ENCODE peak calls at places on chromosomes 12 and 14, in seven cellular contexts. One of them, this sample, is unnamed.

GRCh38 chr14:88326352-88327103 is 3.5 kb upstream of the KCNK10 start:
- DNase-seq in tibial nerve: no peak
- DNase-seq in A549: no peak
- DNase-seq in transverse colon: no peak
- DNase-seq in sigmoid colon: no peak
- DNase-seq in K562: no peak
- DNase-seq in upper lobe of left lung: no peak
- DNase-seq in this sample: no peak

GRCh38 chr12:94718114-94718513 is 67.8 kb upstream of the TMCC3 start:
- DNase-seq in tibial nerve: no peak
- DNase-seq in A549: no peak
- DNase-seq in transverse colon: no peak
- DNase-seq in sigmoid colon: no peak
- DNase-seq in K562: no peak
- DNase-seq in upper lobe of left lung: no peak
- DNase-seq in this sample: no peak

GRCh38 chr14:104680806-104681688 is 8.4 kb upstream of the INF2 start:
- DNase-seq in tibial nerve: no peak
- DNase-seq in A549: peak
- DNase-seq in transverse colon: peak
- DNase-seq in sigmoid colon: peak
- DNase-seq in K562: no peak
- DNase-seq in upper lobe of left lung: peak
- DNase-seq in this sample: no peak

GRCh38 chr12:108907861-108908302 is 28.0 kb downstream of the DAO start:
- DNase-seq in tibial nerve: no peak
- DNase-seq in A549: peak
- DNase-seq in transverse colon: no peak
- DNase-seq in sigmoid colon: no peak
- DNase-seq in K562: no peak
- DNase-seq in upper lobe of left lung: peak
- DNase-seq in this sample: no peak

GRCh38 chr12:92396647-92397258 is 251.1 kb upstream of the BTG1 start:
- DNase-seq in tibial nerve: no peak
- DNase-seq in A549: peak
- DNase-seq in transverse colon: no peak
- DNase-seq in sigmoid colon: no peak
- DNase-seq in K562: no peak
- DNase-seq in upper lobe of left lung: no peak
- DNase-seq in this sample: no peak

GRCh38 chr14:104977008-104977680 is 1.0 kb downstream of the AHNAK2 start:
- DNase-seq in tibial nerve: no peak
- DNase-seq in A549: no peak
- DNase-seq in transverse colon: no peak
- DNase-seq in sigmoid colon: peak
- DNase-seq in K562: no peak
- DNase-seq in upper lobe of left lung: no peak
- DNase-seq in this sample: peak

GRCh38 chr14:90733139-90733808 is 83.0 kb downstream of the TTC7B start:
- DNase-seq in tibial nerve: no peak
- DNase-seq in A549: no peak
- DNase-seq in transverse colon: no peak
- DNase-seq in sigmoid colon: no peak
- DNase-seq in K562: no peak
- DNase-seq in upper lobe of left lung: no peak
- DNase-seq in this sample: no peak

GRCh38 chr14:63308723-63309317 is 9.9 kb downstream of the GPHB5 start:
- DNase-seq in tibial nerve: no peak
- DNase-seq in A549: no peak
- DNase-seq in transverse colon: peak
- DNase-seq in sigmoid colon: no peak
- DNase-seq in K562: peak
- DNase-seq in upper lobe of left lung: no peak
- DNase-seq in this sample: no peak

GRCh38 chr12:57993834-57994233 is 52.5 kb downstream of the ATP23 start:
- DNase-seq in tibial nerve: no peak
- DNase-seq in A549: no peak
- DNase-seq in transverse colon: no peak
- DNase-seq in sigmoid colon: no peak
- DNase-seq in K562: no peak
- DNase-seq in upper lobe of left lung: no peak
- DNase-seq in this sample: no peak

GRCh38 chr14:50944647-50945413 is 547 bp upstream of the PYGL start:
- DNase-seq in tibial nerve: peak
- DNase-seq in A549: peak
- DNase-seq in transverse colon: peak
- DNase-seq in sigmoid colon: peak
- DNase-seq in K562: no peak
- DNase-seq in upper lobe of left lung: peak
- DNase-seq in this sample: peak

GRCh38 chr14:22559041-22559440 is 30.0 kb downstream of the DAD1 start:
- DNase-seq in tibial nerve: no peak
- DNase-seq in A549: no peak
- DNase-seq in transverse colon: no peak
- DNase-seq in sigmoid colon: no peak
- DNase-seq in K562: no peak
- DNase-seq in upper lobe of left lung: no peak
- DNase-seq in this sample: no peak

GRCh38 chr14:22561661-22562579 is 27.1 kb downstream of the DAD1 start:
- DNase-seq in tibial nerve: no peak
- DNase-seq in A549: no peak
- DNase-seq in transverse colon: peak
- DNase-seq in sigmoid colon: no peak
- DNase-seq in K562: peak
- DNase-seq in upper lobe of left lung: peak
- DNase-seq in this sample: no peak

GRCh38 chr14:22558221-22558913 is 30.7 kb downstream of the DAD1 start:
- DNase-seq in tibial nerve: no peak
- DNase-seq in A549: no peak
- DNase-seq in transverse colon: no peak
- DNase-seq in sigmoid colon: no peak
- DNase-seq in K562: no peak
- DNase-seq in upper lobe of left lung: no peak
- DNase-seq in this sample: no peak

GRCh38 chr14:22561366-22561660 is 27.7 kb downstream of the DAD1 start:
- DNase-seq in tibial nerve: no peak
- DNase-seq in A549: no peak
- DNase-seq in transverse colon: no peak
- DNase-seq in sigmoid colon: no peak
- DNase-seq in K562: no peak
- DNase-seq in upper lobe of left lung: no peak
- DNase-seq in this sample: no peak

GRCh38 chr14:22560638-22561365 is 28.2 kb downstream of the DAD1 start:
- DNase-seq in tibial nerve: no peak
- DNase-seq in A549: no peak
- DNase-seq in transverse colon: no peak
- DNase-seq in sigmoid colon: no peak
- DNase-seq in K562: peak
- DNase-seq in upper lobe of left lung: no peak
- DNase-seq in this sample: no peak
- TF ChIP-seq EP300 in tibial nerve: no peak
- TF ChIP-seq EP300 in A549: no peak
- TF ChIP-seq EP300 in transverse colon: no peak
- TF ChIP-seq EP300 in sigmoid colon: no peak
- TF ChIP-seq EP300 in K562: peak
- TF ChIP-seq EP300 in upper lobe of left lung: no peak
- TF ChIP-seq EP300 in this sample: no peak

DNA sequence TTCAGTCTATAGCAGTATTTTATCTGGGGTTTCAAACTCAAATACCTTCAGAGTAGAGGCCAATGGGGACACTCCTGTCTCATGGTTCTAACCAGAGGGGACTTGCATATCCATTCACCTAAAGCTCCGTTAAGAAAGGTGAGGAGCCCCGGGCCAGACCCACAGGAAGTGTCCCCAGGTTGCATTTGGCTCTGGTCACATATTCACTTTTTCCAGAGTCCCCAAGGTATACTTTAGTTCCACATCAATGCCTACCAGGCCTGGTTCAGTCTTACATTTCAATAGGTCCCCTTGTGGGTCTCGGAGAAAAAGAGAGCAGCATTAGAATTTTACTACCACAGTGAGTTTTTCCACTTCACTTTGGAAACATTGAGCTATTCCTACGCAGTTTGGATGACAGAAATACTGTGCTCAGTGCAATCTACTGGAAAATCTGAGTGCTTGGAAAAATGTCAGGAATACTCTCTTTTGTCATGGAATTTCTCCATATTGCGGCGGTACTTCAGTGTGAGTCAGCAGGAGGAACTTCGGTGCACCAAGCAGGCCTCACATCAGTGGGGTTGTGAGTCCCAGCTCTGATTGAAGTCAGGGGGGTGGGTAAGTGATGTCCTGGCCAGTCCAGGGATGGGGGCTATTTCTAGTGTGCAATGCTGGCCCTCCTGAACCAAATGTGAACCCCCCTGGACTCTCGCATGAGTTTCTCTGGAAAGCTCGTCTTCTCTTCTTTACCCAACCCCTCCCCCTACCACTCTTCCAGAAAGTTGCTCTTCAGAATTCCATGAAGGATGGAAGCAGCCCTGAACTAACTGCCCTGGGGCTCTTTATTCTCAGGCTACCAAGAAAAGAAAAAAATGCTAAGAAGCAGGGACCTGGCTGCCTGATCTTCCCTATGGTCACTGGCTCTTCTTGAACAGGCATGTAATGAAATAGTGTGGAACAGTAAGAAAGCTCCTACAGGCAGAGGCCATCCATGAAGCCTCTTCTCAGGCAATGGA is 184.7 kb downstream of the PRKCH start:
- DNase-seq in tibial nerve: no peak
- DNase-seq in A549: no peak
- DNase-seq in transverse colon: no peak
- DNase-seq in sigmoid colon: no peak
- DNase-seq in K562: no peak
- DNase-seq in upper lobe of left lung: no peak
- DNase-seq in this sample: no peak
- TF ChIP-seq EP300 in tibial nerve: no peak
- TF ChIP-seq EP300 in A549: no peak
- TF ChIP-seq EP300 in transverse colon: no peak
- TF ChIP-seq EP300 in sigmoid colon: no peak
- TF ChIP-seq EP300 in K562: no peak
- TF ChIP-seq EP300 in upper lobe of left lung: no peak
- TF ChIP-seq EP300 in this sample: no peak

GRCh38 chr14:43778956-43779639 is 728.0 kb downstream of the FSCB start:
- DNase-seq in tibial nerve: no peak
- DNase-seq in A549: no peak
- DNase-seq in transverse colon: no peak
- DNase-seq in sigmoid colon: no peak
- DNase-seq in K562: no peak
- DNase-seq in upper lobe of left lung: no peak
- DNase-seq in this sample: no peak
- TF ChIP-seq EP300 in tibial nerve: no peak
- TF ChIP-seq EP300 in A549: no peak
- TF ChIP-seq EP300 in transverse colon: no peak
- TF ChIP-seq EP300 in sigmoid colon: no peak
- TF ChIP-seq EP300 in K562: no peak
- TF ChIP-seq EP300 in upper lobe of left lung: no peak
- TF ChIP-seq EP300 in this sample: no peak

GRCh38 chr12:77861317-77861716 is 30.6 kb downstream of the NAV3 start:
- DNase-seq in tibial nerve: no peak
- DNase-seq in A549: no peak
- DNase-seq in transverse colon: no peak
- DNase-seq in sigmoid colon: no peak
- DNase-seq in K562: no peak
- DNase-seq in upper lobe of left lung: no peak
- DNase-seq in this sample: no peak
- TF ChIP-seq EP300 in tibial nerve: no peak
- TF ChIP-seq EP300 in A549: no peak
- TF ChIP-seq EP300 in transverse colon: no peak
- TF ChIP-seq EP300 in sigmoid colon: no peak
- TF ChIP-seq EP300 in K562: no peak
- TF ChIP-seq EP300 in upper lobe of left lung: no peak
- TF ChIP-seq EP300 in this sample: no peak

DNA sequence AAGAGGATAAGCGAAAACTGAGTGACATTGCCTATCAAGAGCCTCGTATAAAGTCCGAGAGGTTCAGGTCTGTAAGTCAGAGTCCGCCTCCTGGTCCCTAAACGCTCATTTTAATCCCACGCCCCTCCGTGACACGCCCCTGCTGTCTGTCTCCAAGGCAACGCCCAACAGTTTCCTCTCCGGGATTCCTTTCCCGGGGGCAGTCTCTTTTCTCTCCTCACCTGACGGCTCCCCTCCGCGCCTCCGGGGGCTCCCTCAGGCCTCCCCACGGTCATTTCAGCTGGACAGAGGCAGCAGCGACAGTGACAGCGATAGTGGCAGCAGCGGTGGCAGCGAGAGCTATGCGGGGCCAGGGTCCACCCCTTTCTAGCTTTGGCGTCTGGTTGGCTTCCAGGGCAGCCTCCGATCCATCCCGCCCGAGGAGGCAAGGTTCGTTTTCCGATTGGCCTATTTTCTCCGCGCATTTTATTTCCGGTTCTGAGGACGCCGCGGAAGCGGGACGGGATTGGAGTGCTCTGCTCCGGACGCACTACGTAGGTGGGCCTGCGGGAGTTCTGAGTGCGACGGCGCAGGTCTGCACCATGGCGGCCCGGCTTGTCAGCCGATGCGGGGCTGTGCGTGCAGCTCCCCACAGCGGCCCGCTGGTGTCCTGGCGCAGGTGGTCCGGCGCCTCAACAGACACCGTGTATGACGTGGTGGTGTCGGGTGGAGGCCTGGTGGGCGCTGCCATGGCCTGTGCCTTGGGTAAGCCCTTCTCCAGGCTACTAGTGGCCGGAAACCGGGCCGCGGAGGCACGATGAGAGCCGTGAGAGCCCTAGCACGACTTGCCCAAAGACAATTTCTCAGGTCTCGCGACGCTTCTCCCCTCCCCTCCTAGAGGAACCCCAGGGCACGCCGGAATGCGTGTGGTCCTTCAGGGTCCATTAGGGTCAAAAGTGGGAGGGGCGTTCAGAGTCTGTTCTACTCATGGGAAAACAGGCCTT is at the start of the genes COQ6 and FAM161B:
- DNase-seq in tibial nerve: peak
- DNase-seq in A549: peak
- DNase-seq in transverse colon: peak
- DNase-seq in sigmoid colon: peak
- DNase-seq in K562: peak
- DNase-seq in upper lobe of left lung: peak
- DNase-seq in this sample: peak
- TF ChIP-seq EP300 in tibial nerve: peak
- TF ChIP-seq EP300 in A549: no peak
- TF ChIP-seq EP300 in transverse colon: no peak
- TF ChIP-seq EP300 in sigmoid colon: no peak
- TF ChIP-seq EP300 in K562: no peak
- TF ChIP-seq EP300 in upper lobe of left lung: no peak
- TF ChIP-seq EP300 in this sample: no peak

DNA sequence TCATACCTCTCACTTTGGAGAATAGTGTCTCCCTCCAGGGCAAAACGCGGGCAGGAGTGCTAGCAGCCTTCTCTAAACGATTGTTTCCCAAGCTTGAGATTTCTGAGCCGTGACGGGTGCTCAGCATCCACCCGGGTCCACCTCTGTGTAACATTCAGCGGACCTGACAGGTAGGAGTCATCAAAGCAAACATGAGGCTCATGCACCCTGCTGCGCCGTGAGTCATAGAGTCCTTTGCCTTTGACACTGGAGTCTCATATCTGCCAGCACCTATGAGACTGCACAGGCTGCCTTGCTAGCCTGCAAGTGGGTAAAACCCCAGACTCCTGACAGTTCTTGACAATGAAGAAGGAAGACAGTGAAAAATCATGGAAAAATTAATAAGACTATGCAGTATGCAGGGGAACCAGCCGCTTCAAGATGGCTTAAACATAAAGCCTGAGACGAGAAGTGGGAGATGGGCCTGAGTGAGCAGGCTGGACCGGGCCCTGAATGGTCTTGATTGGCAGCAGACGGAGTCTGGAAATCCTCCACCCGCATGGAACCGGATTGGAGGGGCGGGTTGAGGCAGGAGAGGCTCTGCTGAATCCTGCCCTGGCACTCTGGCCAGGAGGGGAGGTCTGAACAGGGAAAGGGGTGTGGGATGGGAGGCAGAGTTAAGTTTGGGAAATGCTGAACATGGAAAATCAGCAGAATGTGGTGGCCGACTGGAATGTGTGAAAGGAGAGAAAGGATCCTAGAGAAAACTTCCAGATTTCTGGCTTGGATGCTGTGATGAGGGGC is 54.2 kb downstream of the LGMN start:
- DNase-seq in tibial nerve: no peak
- DNase-seq in A549: peak
- DNase-seq in transverse colon: no peak
- DNase-seq in sigmoid colon: peak
- DNase-seq in K562: no peak
- DNase-seq in upper lobe of left lung: no peak
- DNase-seq in this sample: no peak
- TF ChIP-seq EP300 in tibial nerve: no peak
- TF ChIP-seq EP300 in A549: no peak
- TF ChIP-seq EP300 in transverse colon: no peak
- TF ChIP-seq EP300 in sigmoid colon: no peak
- TF ChIP-seq EP300 in K562: no peak
- TF ChIP-seq EP300 in upper lobe of left lung: no peak
- TF ChIP-seq EP300 in this sample: no peak